ENCODE peak calls at places on chromosomes 6 and 20, in six cellular contexts. U is GM12891, T is HepG2, G is K562, Q is H1, J is GM12878. Z is an unnamed sample.

GRCh38 chr20:19888269-19888669 is 128.9 kb upstream of the NAA20 start:
- DNase-seq in U (no peak), T (no peak), G (no peak), Q (no peak), J (no peak), Z (no peak)

GRCh38 chr20:50843331-50844276 is 48.7 kb downstream of the BCAS4 start:
- DNase-seq in U (no peak), T (no peak), G (no peak), Q (no peak), J (no peak), Z (no peak)

GRCh38 chr6:78605909-78606446 is 261.4 kb upstream of the IRAK1BP1 start:
- DNase-seq in U (no peak), T (no peak), G (no peak), Q (no peak), J (no peak), Z (no peak)

GRCh38 chr6:139920027-139920851 is 545.8 kb upstream of the CITED2 start:
- DNase-seq in U (no peak), T (no peak), G (no peak), Q (no peak), J (no peak), Z (no peak)

GRCh38 chr20:1935696-1936366 is 40.6 kb downstream of the SIRPA start:
- DNase-seq in U (no peak), T (no peak), G (no peak), Q (no peak), J (no peak), Z (no peak)

GRCh38 chr6:95431637-95432228 is 145.6 kb upstream of the MANEA start:
- DNase-seq in U (peak), T (peak), G (peak), Q (peak), J (no peak), Z (no peak)

GRCh38 chr6:128167552-128167951 is 266.7 kb upstream of the THEMIS start:
- DNase-seq in U (no peak), T (no peak), G (no peak), Q (no peak), J (no peak), Z (no peak)

GRCh38 chr6:96784650-96785049 is 52.6 kb downstream of the GPR63 start:
- DNase-seq in U (no peak), T (no peak), G (no peak), Q (no peak), J (no peak), Z (no peak)

GRCh38 chr6:100924574-100924973 is 43.4 kb upstream of the ASCC3 start:
- DNase-seq in U (no peak), T (no peak), G (no peak), Q (no peak), J (no peak), Z (no peak)

GRCh38 chr6:109687271-109687721 is 3.7 kb downstream of the AK9 start:
- DNase-seq in U (no peak), T (no peak), G (no peak), Q (no peak), J (no peak), Z (no peak)

GRCh38 chr6:33588894-33589293 is 8.8 kb upstream of the BAK1 start:
- DNase-seq in U (no peak), T (no peak), G (no peak), Q (no peak), J (no peak), Z (no peak)

DNA sequence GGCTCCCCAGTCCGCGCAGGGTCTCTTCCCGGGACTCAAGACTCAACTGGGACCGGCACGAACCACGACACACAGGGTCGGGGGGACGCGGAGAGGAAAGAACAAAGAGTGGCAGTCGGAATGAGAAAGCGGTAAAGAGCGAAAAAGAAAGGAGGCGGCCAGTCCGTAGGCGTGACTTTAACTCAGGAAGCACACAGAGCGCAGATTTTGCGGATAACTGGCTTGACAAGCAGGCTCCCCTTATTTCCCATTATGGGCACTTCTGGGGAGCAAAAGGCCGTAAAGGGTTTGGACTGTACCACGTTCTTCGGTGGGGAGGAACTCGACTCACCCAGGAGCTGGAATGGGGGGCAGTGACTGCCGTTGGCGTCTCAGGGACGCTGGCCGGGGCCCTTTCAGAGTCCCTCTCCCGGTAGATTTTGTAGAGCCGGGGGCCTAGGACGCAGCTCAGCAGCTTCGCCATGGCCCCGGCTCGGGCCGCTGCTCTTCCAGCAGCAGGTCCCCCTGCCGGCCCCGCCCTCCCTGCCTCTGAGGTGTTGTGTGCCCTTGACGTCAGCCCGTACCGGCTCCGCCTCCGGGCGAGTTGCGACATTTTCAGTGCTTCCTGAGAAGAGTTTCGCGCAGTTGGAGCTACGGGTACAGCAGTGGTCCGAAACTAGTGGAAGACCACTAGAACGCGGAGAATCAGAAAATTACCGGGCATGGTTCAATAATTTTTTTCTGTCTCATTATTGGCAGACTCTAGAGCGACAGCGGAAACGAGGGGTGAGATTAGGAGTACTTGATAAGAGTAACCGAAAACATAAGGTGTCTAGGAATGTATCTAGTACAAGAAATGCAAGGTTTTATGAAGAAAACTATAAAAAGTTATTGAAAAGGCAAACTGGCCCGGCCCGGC is at the start of gene ABHD16A:
- DNase-seq in U (peak), T (peak), G (peak), Q (peak), J (peak), Z (peak)
- TF ChIP-seq POLR2A in U (peak), T (peak), G (peak), Q (no peak), J (peak), Z (peak)

GRCh38 chr20:56414842-56415765 is 3.0 kb downstream of the CASS4 start:
- DNase-seq in U (no peak), T (no peak), G (peak), Q (no peak), J (no peak), Z (no peak)
- TF ChIP-seq TAF1 in U (no peak), T (no peak), G (no peak), Q (no peak), J (no peak), Z (no peak)

GRCh38 chr6:44115866-44116265 is 11.4 kb downstream of the MRPL14 start:
- DNase-seq in U (no peak), T (no peak), G (no peak), Q (no peak), J (no peak), Z (no peak)
- TF ChIP-seq POLR2AphosphoS5 in U (no peak), T (no peak), G (no peak), Q (no peak), J (no peak), Z (no peak)

GRCh38 chr6:34696739-34697543 is at the start of gene ILRUN:
- DNase-seq in U (peak), T (peak), G (peak), Q (peak), J (peak), Z (peak)
- TF ChIP-seq POLR2A in U (no peak), T (no peak), G (peak), Q (no peak), J (peak), Z (no peak)

GRCh38 chr6:4167123-4167522 is 31.7 kb upstream of the ECI2 start:
- DNase-seq in U (no peak), T (no peak), G (no peak), Q (no peak), J (no peak), Z (no peak)

GRCh38 chr6:4167833-4168232 is 32.5 kb upstream of the ECI2 start:
- DNase-seq in U (no peak), T (no peak), G (no peak), Q (no peak), J (no peak), Z (no peak)

GRCh38 chr6:4172368-4172767 is 37.0 kb upstream of the ECI2 start:
- DNase-seq in U (no peak), T (no peak), G (no peak), Q (no peak), J (no peak), Z (no peak)

GRCh38 chr6:4170297-4170696 is 34.9 kb upstream of the ECI2 start:
- DNase-seq in U (no peak), T (no peak), G (no peak), Q (peak), J (no peak), Z (no peak)

DNA sequence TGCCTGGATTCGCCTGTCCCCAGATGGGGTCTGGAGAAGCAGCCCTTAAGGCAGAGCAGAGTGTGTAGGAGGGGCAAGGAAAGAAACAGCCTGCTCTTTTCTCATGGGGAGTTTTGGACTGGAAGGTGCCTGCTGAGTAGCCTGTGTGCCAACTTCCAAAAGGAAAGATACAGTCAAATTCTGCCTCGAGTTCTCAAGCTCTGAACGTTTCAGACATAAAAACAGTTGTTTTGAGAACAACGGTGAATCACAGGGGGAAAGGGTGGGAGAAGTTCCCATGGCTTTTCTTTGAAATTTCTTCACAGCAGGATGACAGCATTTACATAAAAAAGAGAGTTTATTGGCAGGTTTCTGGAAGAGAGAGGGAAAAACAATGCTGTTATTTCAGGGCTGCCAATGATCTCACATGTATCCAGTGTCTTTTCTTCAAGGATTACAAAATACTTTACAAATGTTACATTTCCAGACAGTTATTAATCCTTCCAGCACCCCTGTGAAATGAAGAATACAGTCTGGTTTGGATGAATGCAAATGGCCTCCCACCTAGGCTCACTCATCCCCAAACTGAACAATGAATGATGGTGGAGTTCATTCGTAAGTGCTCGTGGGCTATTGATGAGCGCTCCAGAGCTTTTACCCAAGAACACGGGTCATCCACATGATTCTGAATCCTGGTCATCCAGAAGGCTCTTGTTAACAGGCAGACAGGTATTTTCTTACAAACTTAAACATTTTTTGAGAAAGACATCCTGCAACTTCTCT is 33.8 kb upstream of the ECI2 start:
- DNase-seq in U (no peak), T (no peak), G (no peak), Q (peak), J (no peak), Z (no peak)
- TF ChIP-seq TAF1 in U (no peak), T (no peak), G (no peak), Q (no peak), J (no peak), Z (no peak)

GRCh38 chr6:157047328-157047727 is 270.1 kb downstream of the ARID1B start:
- DNase-seq in U (no peak), T (no peak), G (no peak), Q (no peak), J (no peak), Z (no peak)
- TF ChIP-seq POLR2AphosphoS5 in U (no peak), T (no peak), G (no peak), Q (no peak), J (no peak), Z (no peak)

DNA sequence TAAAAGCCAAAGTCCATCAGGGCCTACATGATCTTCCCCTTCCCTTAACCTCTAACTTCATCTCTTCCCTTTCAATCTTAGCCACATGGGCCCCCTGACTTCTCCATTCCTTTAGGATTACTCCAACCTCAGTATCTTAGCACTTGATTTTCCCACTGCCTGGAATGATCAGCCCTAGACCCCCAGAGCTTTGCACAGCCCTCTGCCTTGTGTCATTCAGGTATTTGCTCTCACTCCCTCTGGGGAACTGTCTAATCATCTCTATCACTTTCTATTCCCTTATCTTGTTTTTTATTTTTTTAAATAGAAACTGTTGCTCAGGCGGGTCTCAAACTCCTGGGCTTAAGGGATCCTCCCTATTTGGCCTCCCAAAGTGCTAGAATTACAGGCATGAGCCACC is 13.3 kb upstream of the ZNFX1 start:
- DNase-seq in U (no peak), T (no peak), G (no peak), Q (no peak), J (no peak), Z (no peak)
- TF ChIP-seq POLR2A in U (no peak), T (no peak), G (no peak), Q (no peak), J (no peak), Z (no peak)

Z was measured in GM12892.